ENCODE peak calls at places on chromosomes 7 and 10, in nine cellular contexts. O, C, E, B, U, D, K, A and S are unnamed samples.

GRCh38 chr7:92730808-92731207 is 105.6 kb downstream of the CDK6 start:
- DNase-seq in D (no peak), A (no peak), E (peak), K (no peak), B (no peak), C (no peak), O (no peak), U (no peak), S (peak)

GRCh38 chr10:29585488-29585976 is 49.2 kb downstream of the SVIL start:
- DNase-seq in K (no peak), A (no peak), D (no peak), B (no peak), O (peak), C (no peak), U (peak), E (peak), S (peak)

GRCh38 chr10:119135517-119135890 is 30.0 kb downstream of the SFXN4 start:
- DNase-seq in E (no peak), K (no peak), D (no peak), B (peak), A (no peak), C (no peak), U (peak), O (no peak), S (peak)

GRCh38 chr10:115558252-115558651 is 465.1 kb downstream of the ATRNL1 start:
- DNase-seq in B (no peak), E (no peak), D (no peak), K (no peak), U (no peak), C (no peak), A (no peak), O (no peak), S (no peak)

GRCh38 chr7:106781007-106781406 is 84.1 kb upstream of the PIK3CG start:
- DNase-seq in D (no peak), U (no peak), B (no peak), O (no peak), A (no peak), K (no peak), E (no peak), C (no peak), S (no peak)

GRCh38 chr10:84263716-84264115 is 18.9 kb downstream of the RGR start:
- DNase-seq in C (no peak), U (no peak), D (no peak), K (no peak), O (no peak), B (no peak), E (no peak), A (no peak), S (no peak)

GRCh38 chr7:157397751-157398691 is 61.2 kb downstream of the DNAJB6 start:
- DNase-seq in A (peak), D (peak), C (peak), O (peak), B (peak), K (no peak), E (peak), U (peak), S (peak)

GRCh38 chr10:110273474-110273873 is 31.2 kb downstream of the SMNDC1 start:
- DNase-seq in O (peak), B (peak), E (peak), U (peak), A (peak), K (peak), C (no peak), D (no peak), S (peak)

GRCh38 chr10:20890491-20891337 is 6.4 kb downstream of the NEBL start:
- DNase-seq in B (peak), A (no peak), C (no peak), E (peak), U (peak), D (no peak), K (no peak), O (no peak), S (no peak)

GRCh38 chr10:45279702-45280101 is 35.7 kb downstream of the OR13A1 start:
- DNase-seq in K (no peak), U (no peak), C (no peak), O (no peak), A (no peak), E (no peak), D (no peak), B (no peak), S (no peak)

GRCh38 chr7:19353158-19353557 is 207.9 kb upstream of the FERD3L start:
- DNase-seq in E (no peak), O (no peak), D (no peak), B (no peak), A (no peak), U (no peak), K (no peak), C (no peak), S (peak)

GRCh38 chr7:99579956-99580777 is 17.9 kb upstream of the TMEM225B start:
- DNase-seq in B (peak), D (no peak), E (peak), K (no peak), U (peak), O (no peak), A (peak), C (no peak), S (peak)

GRCh38 chr7:74527842-74528241 is 74.1 kb downstream of the GTF2IRD1 start:
- DNase-seq in D (no peak), A (no peak), C (no peak), U (no peak), B (no peak), O (no peak), E (no peak), K (no peak), S (no peak)

GRCh38 chr7:144834516-144835165 is 1.2 kb downstream of the TPK1 start:
- DNase-seq in D (peak), A (peak), E (no peak), O (peak), K (no peak), B (peak), C (no peak), U (peak), S (peak)

GRCh38 chr10:4254101-4254994 is 469.3 kb upstream of the KLF6 start:
- DNase-seq in O (no peak), U (peak), A (no peak), D (no peak), K (no peak), C (no peak), B (peak), E (peak), S (peak)

GRCh38 chr10:131071721-131072120 is 239.8 kb downstream of the TCERG1L start:
- DNase-seq in K (peak), U (no peak), C (no peak), A (no peak), B (no peak), D (no peak), E (no peak), O (no peak), S (no peak)

GRCh38 chr10:48788551-48788950 is 103.9 kb downstream of the WDFY4 start:
- DNase-seq in A (no peak), E (no peak), D (no peak), C (no peak), B (no peak), O (no peak), K (no peak), U (no peak), S (no peak)

GRCh38 chr7:133602291-133602690 is 349.4 kb downstream of the EXOC4 start:
- DNase-seq in U (peak), A (no peak), B (peak), K (no peak), E (peak), O (no peak), D (no peak), C (no peak), S (peak)

GRCh38 chr7:1858435-1859265 is 188.6 kb downstream of the ELFN1 start:
- DNase-seq in A (no peak), U (no peak), K (no peak), C (no peak), E (no peak), O (no peak), B (no peak), D (no peak), S (no peak)

GRCh38 chr10:21720090-21720489 is 186.1 kb downstream of the MLLT10 start:
- DNase-seq in A (no peak), E (no peak), U (no peak), D (no peak), C (no peak), B (no peak), K (no peak), O (no peak), S (no peak)

GRCh38 chr7:151113344-151114150 is 27.3 kb downstream of the AGAP3 start:
- DNase-seq in A (no peak), C (peak), U (peak), E (peak), O (peak), D (peak), B (peak), K (no peak), S (peak)

GRCh38 chr10:51972733-51973346 is 273.4 kb upstream of the CSTF2T start:
- DNase-seq in O (no peak), K (no peak), A (no peak), E (no peak), B (no peak), C (no peak), U (no peak), D (no peak), S (no peak)

GRCh38 chr7:135979674-135980660 is 2.8 kb upstream of the MTPN start:
- DNase-seq in D (no peak), E (peak), A (no peak), U (peak), K (no peak), C (no peak), O (no peak), B (peak), S (no peak)

GRCh38 chr10:78109210-78109609 is 75.5 kb downstream of the RPS24 start:
- DNase-seq in E (no peak), U (no peak), K (no peak), O (no peak), D (no peak), A (no peak), B (no peak), C (no peak), S (no peak)

GRCh38 chr7:106417273-106417902 is 132.6 kb upstream of the NAMPT start:
- DNase-seq in U (no peak), B (peak), K (no peak), O (peak), D (no peak), A (no peak), E (no peak), C (no peak), S (no peak)

DNA sequence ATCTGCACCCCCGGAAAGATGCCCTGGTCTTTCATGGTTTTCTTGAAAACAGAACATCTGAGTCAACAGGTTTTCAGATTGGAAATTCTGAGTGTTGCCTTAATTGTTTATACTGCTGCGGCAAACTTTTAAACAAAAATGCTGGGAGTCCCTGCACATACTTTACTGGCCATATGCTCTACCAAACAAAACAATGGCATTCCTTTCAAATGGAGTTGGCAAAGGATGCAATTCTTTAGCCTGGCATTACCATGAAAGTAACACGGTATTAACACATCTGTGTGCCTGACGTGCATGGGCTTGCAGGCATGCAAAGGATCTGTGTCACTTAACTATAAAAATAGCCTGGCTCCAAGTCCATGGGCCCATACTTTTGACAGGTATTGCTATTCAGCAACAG is 4.2 kb downstream of the INHBA start:
- DNase-seq in C (no peak), B (peak), U (peak), D (no peak), O (no peak), K (no peak), E (peak), A (no peak), S (peak)
- H3K4me3 ChIP-seq in C (peak), B (peak), U (peak), D (no peak), O (no peak), K (peak), E (peak), A (peak), S (peak)

GRCh38 chr10:74969530-74969929 is 141.9 kb upstream of the SAMD8 start:
- DNase-seq in U (no peak), K (no peak), D (no peak), O (no peak), C (no peak), B (no peak), A (no peak), E (no peak), S (no peak)
- TF ChIP-seq CTCF in U (no peak), K (no peak), D (no peak), O (no peak), C (no peak), B (no peak), A (no peak), E (no peak), S (no peak)

GRCh38 chr7:155921086-155921803 is 109.0 kb upstream of the SHH start:
- DNase-seq in K (no peak), B (no peak), A (no peak), O (no peak), E (no peak), U (no peak), D (no peak), C (no peak), S (no peak)
- H3K4me3 ChIP-seq in K (no peak), B (no peak), A (no peak), O (no peak), E (no peak), U (no peak), D (no peak), C (no peak), S (no peak)

GRCh38 chr7:146960747-146961416 is 844.3 kb downstream of the CNTNAP2 start:
- DNase-seq in E (no peak), A (no peak), K (no peak), C (no peak), U (no peak), B (no peak), D (no peak), O (no peak), S (no peak)
- TF ChIP-seq CTCF in E (no peak), A (peak), K (no peak), C (no peak), U (no peak), B (no peak), D (no peak), O (no peak), S (no peak)

DNA sequence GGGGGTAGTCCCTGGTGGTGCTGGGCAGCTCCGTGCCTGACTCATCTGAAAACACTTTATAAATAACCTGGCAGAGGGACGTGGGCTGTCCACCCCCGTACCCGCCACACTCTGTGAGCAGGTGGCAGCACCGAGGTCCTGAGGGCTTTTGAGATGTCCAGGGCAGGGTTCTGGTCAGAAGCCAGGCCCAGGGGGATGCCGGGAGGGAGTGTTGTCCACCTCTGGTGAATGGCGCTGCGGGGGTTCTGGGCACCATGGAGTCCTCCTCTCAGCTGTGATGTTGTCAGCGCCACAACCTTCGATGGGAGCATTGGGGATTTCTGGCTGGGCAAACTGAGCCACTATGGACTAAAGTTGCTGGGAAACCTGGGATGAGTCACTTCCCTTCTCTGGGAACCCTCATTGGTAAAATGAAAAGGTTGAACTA is 27.4 kb upstream of the GOLGA7B start:
- DNase-seq in B (no peak), A (no peak), K (no peak), U (no peak), C (no peak), E (no peak), O (no peak), D (no peak), S (no peak)
- H3K4me3 ChIP-seq in B (no peak), A (no peak), K (no peak), U (no peak), C (no peak), E (no peak), O (no peak), D (no peak), S (no peak)